ENCODE peak calls at places on chromosomes 11 and 22, in five cellular contexts. Z, J, H, Q and T are unnamed samples.

GRCh38 chr22:19775496-19776325 is 15.1 kb downstream of the TBX1 start:
- DNase-seq in Z (no peak), J (no peak), H (no peak), Q (no peak), T (no peak)

GRCh38 chr22:27632451-27633295 is 168.9 kb downstream of the MN1 start:
- DNase-seq in Z (no peak), J (no peak), H (no peak), Q (peak; percentile 81), T (no peak)

GRCh38 chr22:43118953-43119458 is 8.5 kb downstream of the BIK start:
- DNase-seq in Z (no peak), J (peak; percentile 63), H (no peak), Q (no peak), T (no peak)

GRCh38 chr11:20089796-20090653 is 70.2 kb downstream of the DBX1 start:
- DNase-seq in Z (peak; percentile 70), J (no peak), H (peak; percentile 32), Q (no peak), T (no peak)

GRCh38 chr11:134532921-134533421 is 120.9 kb upstream of the B3GAT1 start:
- DNase-seq in Z (no peak), J (no peak), H (no peak), Q (no peak), T (no peak)

GRCh38 chr11:3953327-3953726 is 97.9 kb downstream of the STIM1 start:
- DNase-seq in Z (no peak), J (no peak), H (no peak), Q (no peak), T (no peak)

GRCh38 chr11:64250875-64251721 is at the start of gene PLCB3:
- DNase-seq in Z (peak; percentile 71), J (peak; percentile 71), H (no peak), Q (peak; percentile 96), T (no peak)

GRCh38 chr11:116793476-116794096 is 1.9 kb upstream of the APOA5 start:
- DNase-seq in Z (no peak), J (no peak), H (no peak), Q (peak; percentile 27), T (no peak)

GRCh38 chr11:47087801-47088200 is 88.9 kb downstream of the ARFGAP2 start:
- DNase-seq in Z (no peak), J (no peak), H (no peak), Q (no peak), T (no peak)

GRCh38 chr22:30598986-30599385 is 7.3 kb upstream of the PES1 start:
- DNase-seq in Z (no peak), J (no peak), H (no peak), Q (no peak), T (no peak)

GRCh38 chr11:94544832-94545640 is 1.3 kb downstream of the FUT4 start:
- DNase-seq in Z (peak; percentile 54), J (peak; percentile 51), H (no peak), Q (no peak), T (no peak)

GRCh38 chr11:82873919-82874333 is 26.3 kb downstream of the PRCP start:
- DNase-seq in Z (no peak), J (no peak), H (no peak), Q (no peak), T (no peak)
- TF ChIP-seq POLR2AphosphoS5 in Z (no peak), J (no peak), H (no peak), Q (no peak), T (no peak)

GRCh38 chr11:111605681-111606080 is 3.4 kb downstream of the SIK2 start:
- DNase-seq in Z (no peak), J (no peak), H (no peak), Q (no peak), T (no peak)
- H3K4me3 ChIP-seq in Z (no peak overlapping the region), J (no peak overlapping the region), H (no peak overlapping the region), Q (no peak overlapping the region), T (no peak overlapping the region)

GRCh38 chr11:125284209-125284608 is 119.7 kb downstream of the PKNOX2 start:
- DNase-seq in Z (no peak), J (no peak), H (no peak), Q (no peak), T (no peak)

GRCh38 chr11:125281831-125282595 is 117.5 kb downstream of the PKNOX2 start:
- DNase-seq in Z (no peak), J (no peak), H (no peak), Q (no peak), T (no peak)

GRCh38 chr11:125282596-125282914 is 118.0 kb downstream of the PKNOX2 start:
- DNase-seq in Z (no peak), J (no peak), H (no peak), Q (no peak), T (no peak)

GRCh38 chr11:125279680-125280079 is 115.1 kb downstream of the PKNOX2 start:
- DNase-seq in Z (no peak), J (no peak), H (no peak), Q (no peak), T (no peak)

GRCh38 chr11:125280646-125281045 is 116.1 kb downstream of the PKNOX2 start:
- DNase-seq in Z (no peak), J (no peak), H (no peak), Q (no peak), T (no peak)
- H3K4me1 ChIP-seq in Z (no peaks in the 10 kb centered on the region), J (no peaks in the 10 kb centered on the region), H (no peaks in the 10 kb centered on the region), Q (peaks cover 7% of the 10 kb centered on the region), T (no peaks in the 10 kb centered on the region)

GRCh38 chr11:125344846-125345705 is 151.0 kb downstream of the FEZ1 start:
- DNase-seq in Z (no peak), J (no peak), H (no peak), Q (no peak), T (no peak)

GRCh38 chr11:125347261-125347585 is 148.8 kb downstream of the FEZ1 start:
- DNase-seq in Z (no peak), J (no peak), H (no peak), Q (no peak), T (no peak)

GRCh38 chr11:125348141-125348651 is 147.9 kb downstream of the FEZ1 start:
- DNase-seq in Z (no peak), J (no peak), H (no peak), Q (no peak), T (no peak)

GRCh38 chr11:125345706-125346561 is 150.1 kb downstream of the FEZ1 start:
- DNase-seq in Z (peak; percentile 76), J (peak; percentile 66), H (peak; percentile 15), Q (peak; percentile 84), T (no peak)

GRCh38 chr11:125346565-125347260 is 149.4 kb downstream of the FEZ1 start:
- DNase-seq in Z (no peak), J (no peak), H (no peak), Q (no peak), T (no peak)
- TF ChIP-seq POLR2AphosphoS5 in Z (no peak), J (no peak), H (no peak), Q (no peak), T (no peak)

GRCh38 chr11:104918113-104918824 is 20.0 kb upstream of the CASP12 start:
- DNase-seq in Z (no peak), J (no peak), H (no peak), Q (no peak), T (peak; percentile 7)

GRCh38 chr11:104912102-104912501 is 13.8 kb upstream of the CASP12 start:
- DNase-seq in Z (no peak), J (no peak), H (no peak), Q (no peak), T (no peak)

GRCh38 chr11:104917259-104918112 is 19.2 kb upstream of the CASP12 start:
- DNase-seq in Z (no peak), J (no peak), H (no peak), Q (no peak), T (no peak)

DNA sequence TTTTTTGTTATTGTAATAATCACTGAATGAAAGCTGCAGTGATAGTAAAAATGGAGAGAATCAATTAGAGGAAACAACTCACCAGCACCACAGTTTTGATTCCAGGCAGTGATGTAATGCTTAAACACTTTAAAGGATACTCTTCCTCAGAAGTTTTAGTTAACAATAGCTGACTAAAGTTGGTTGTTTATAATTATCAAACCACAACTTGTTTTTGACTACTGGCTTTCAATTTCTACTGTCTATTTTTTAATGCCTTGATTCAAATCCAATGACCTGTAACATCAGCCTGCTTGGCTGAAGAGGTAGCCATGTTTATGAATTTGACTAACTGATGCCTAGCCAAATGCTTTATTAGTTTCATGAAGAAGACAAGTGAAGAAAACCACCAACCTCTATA is 18.2 kb upstream of the CASP12 start:
- DNase-seq in Z (no peak), J (no peak), H (no peak), Q (no peak), T (no peak)
- H3K4me3 ChIP-seq in Z (no peak overlapping the region), J (no peak overlapping the region), H (no peak overlapping the region), Q (no peak overlapping the region), T (no peak overlapping the region)